ENCODE peak calls at places on chromosomes 1 and 21, in six cellular contexts. T is HCT116, F is PC-9, G is fibroblast of lung, Y is PC-3, J is astrocyte. N is an unnamed sample.

GRCh38 chr1:205767248-205767647 is 8.0 kb downstream of the RAB29 start:
- DNase-seq in J (no peak), F (no peak), Y (no peak), G (no peak), T (no peak), N (no peak)

GRCh38 chr21:33490991-33491372 is 534 bp downstream of the DNAJC28 start:
- DNase-seq in F (no peak), G (peak), J (peak), Y (no peak), T (peak), N (no peak)

GRCh38 chr1:119373465-119373864 is 4.9 kb downstream of the HAO2 start:
- DNase-seq in T (no peak), G (peak), F (no peak), J (peak), Y (peak), N (no peak)

GRCh38 chr1:214193691-214194090 is 87.3 kb upstream of the SMYD2 start:
- DNase-seq in J (no peak), T (no peak), G (no peak), Y (no peak), F (no peak), N (no peak)

GRCh38 chr1:183804382-183804781 is 538 bp upstream of the RGL1 start:
- DNase-seq in T (no peak), Y (no peak), G (no peak), F (peak), J (no peak), N (no peak)

GRCh38 chr1:185632659-185633428 is 101.3 kb upstream of the HMCN1 start:
- DNase-seq in G (peak), J (peak), Y (no peak), F (no peak), T (no peak), N (no peak)

GRCh38 chr1:40357625-40358024 is 15.9 kb upstream of the SMAP2 start:
- DNase-seq in F (no peak), G (no peak), Y (no peak), T (no peak), J (no peak), N (no peak)

GRCh38 chr1:36342426-36343185 is 19.2 kb upstream of the EVA1B start:
- DNase-seq in F (peak), G (peak), J (no peak), T (no peak), Y (peak), N (peak)

GRCh38 chr1:57517587-57518397 is 93.9 kb upstream of the DAB1 start:
- DNase-seq in G (no peak), T (no peak), F (no peak), J (no peak), Y (no peak), N (no peak)

GRCh38 chr1:199720496-199720895 is 307.0 kb upstream of the NR5A2 start:
- DNase-seq in Y (peak), F (no peak), J (no peak), T (no peak), G (no peak), N (no peak)

GRCh38 chr1:52203935-52204625 is 62.2 kb downstream of the ZFYVE9 start:
- DNase-seq in J (no peak), G (no peak), T (no peak), Y (no peak), F (no peak), N (no peak)

GRCh38 chr1:204873176-204873575 is 2.5 kb downstream of the NFASC start:
- DNase-seq in Y (no peak), T (no peak), F (no peak), G (no peak), J (no peak), N (no peak)

GRCh38 chr21:44958471-44959191 is 18.8 kb downstream of the SLX9 start:
- DNase-seq in T (no peak), Y (no peak), J (peak), G (peak), F (peak), N (peak)

GRCh38 chr1:115429242-115429641 is 91.2 kb upstream of the NGF start:
- DNase-seq in J (peak), T (peak), Y (peak), G (peak), F (no peak), N (no peak)

GRCh38 chr1:186985889-186986491 is 157.2 kb downstream of the PLA2G4A start:
- DNase-seq in Y (peak), F (peak), T (peak), J (peak), G (peak), N (no peak)

GRCh38 chr1:12654004-12654567 is 10.2 kb downstream of the AADACL4 start:
- DNase-seq in J (peak), F (no peak), Y (no peak), G (peak), T (no peak), N (peak)

GRCh38 chr1:230104395-230105244 is 37.6 kb downstream of the GALNT2 start:
- DNase-seq in T (peak), Y (peak), G (peak), F (peak), J (peak), N (peak)

GRCh38 chr1:245045087-245045881 is 109.5 kb upstream of the KIF26B start:
- DNase-seq in Y (peak), J (peak), F (no peak), G (peak), T (no peak), N (no peak)

GRCh38 chr1:215595231-215595630 is 28.1 kb downstream of the KCTD3 start:
- DNase-seq in T (peak), F (no peak), Y (peak), G (no peak), J (no peak), N (no peak)

GRCh38 chr21:45531393-45532215 is 10.6 kb downstream of the SLC19A1 start:
- DNase-seq in J (no peak), F (no peak), T (no peak), Y (no peak), G (no peak), N (no peak)

GRCh38 chr1:228014235-228014930 is 7.6 kb downstream of the WNT3A start:
- DNase-seq in T (no peak), Y (peak), J (peak), G (peak), F (no peak), N (peak)

GRCh38 chr1:32695098-32695904 is 7.3 kb downstream of the SYNC start:
- DNase-seq in J (peak), F (peak), Y (peak), T (no peak), G (peak), N (peak)

GRCh38 chr21:39676054-39676771 is 63.5 kb downstream of the B3GALT5 start:
- DNase-seq in T (no peak), G (peak), F (no peak), Y (peak), J (peak), N (no peak)

GRCh38 chr21:30044447-30045064 is 104.8 kb upstream of the GRIK1 start:
- DNase-seq in F (peak), Y (peak), T (no peak), J (no peak), G (peak), N (no peak)

GRCh38 chr1:244054247-244054923 is 3.3 kb downstream of the ZBTB18 start:
- DNase-seq in Y (no peak), T (no peak), J (no peak), G (no peak), F (no peak), N (no peak)

GRCh38 chr1:108708726-108709660 is 3.7 kb upstream of the FNDC7 start:
- DNase-seq in Y (peak), T (no peak), F (no peak), J (no peak), G (no peak), N (no peak)

GRCh38 chr1:222618880-222619321 is 1.0 kb downstream of the MIA3 start:
- DNase-seq in F (no peak), T (no peak), G (peak), Y (peak), J (peak), N (peak)

GRCh38 chr1:1198423-1199140 is 7.8 kb downstream of the TNFRSF18 start:
- DNase-seq in F (no peak), T (no peak), G (no peak), Y (no peak), J (no peak), N (peak)

GRCh38 chr1:159983681-159984080 is 29.6 kb upstream of the SLAMF9 start:
- DNase-seq in Y (no peak), J (no peak), G (no peak), T (no peak), F (no peak), N (no peak)

GRCh38 chr1:70945676-70946075 is 101.9 kb downstream of the PTGER3 start:
- DNase-seq in F (no peak), G (no peak), J (no peak), T (no peak), Y (no peak), N (no peak)

GRCh38 chr1:202561726-202562442 is 148.4 kb downstream of the SYT2 start:
- DNase-seq in Y (no peak), G (no peak), T (no peak), J (no peak), F (no peak), N (no peak)

GRCh38 chr21:45460011-45460565 is 55.1 kb downstream of the COL18A1 start:
- DNase-seq in Y (no peak), T (no peak), J (no peak), G (no peak), F (no peak), N (peak)

DNA sequence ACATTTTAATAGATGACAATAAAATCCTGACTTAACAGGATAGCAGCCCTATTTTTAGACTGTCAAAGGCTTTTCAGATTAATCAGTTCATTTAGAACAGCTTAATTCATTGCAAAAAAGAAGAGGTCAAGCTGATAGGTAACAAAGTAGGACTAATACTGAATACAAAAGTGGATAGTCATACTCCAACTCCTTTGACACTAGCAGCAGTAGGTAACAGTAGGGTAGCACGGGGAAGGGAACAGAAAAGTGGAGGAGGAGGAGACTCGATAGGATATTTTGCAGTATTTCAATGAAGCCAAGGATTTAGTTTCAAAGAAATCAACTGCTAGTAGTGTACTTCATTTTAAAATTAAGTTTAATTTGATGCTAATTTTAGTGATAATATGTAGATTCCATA is 51.1 kb downstream of the USP1 start:
- DNase-seq in Y (no peak), F (no peak), T (no peak), J (no peak), G (no peak), N (no peak)
- H3K4me2 ChIP-seq in Y (no peak), F (no peak), T (no peak), J (no peak), G (no peak), N (no peak)

GRCh38 chr1:155466617-155466972 is 96.0 kb downstream of the ASH1L start:
- DNase-seq in G (no peak), T (no peak), Y (no peak), J (no peak), F (no peak), N (no peak)
- H3K4me2 ChIP-seq in G (no peak), T (no peak), Y (no peak), J (peak), F (no peak), N (peak)

GRCh38 chr1:158310623-158311022 is 20.7 kb downstream of the CD1B start:
- DNase-seq in J (no peak), T (no peak), Y (no peak), G (no peak), F (no peak), N (no peak)

GRCh38 chr1:158311066-158311465 is 20.3 kb downstream of the CD1B start:
- DNase-seq in F (no peak), G (no peak), J (no peak), Y (no peak), T (no peak), N (no peak)
- H3K4me2 ChIP-seq in F (no peak), G (no peak), J (no peak), Y (no peak), T (no peak), N (no peak)

DNA sequence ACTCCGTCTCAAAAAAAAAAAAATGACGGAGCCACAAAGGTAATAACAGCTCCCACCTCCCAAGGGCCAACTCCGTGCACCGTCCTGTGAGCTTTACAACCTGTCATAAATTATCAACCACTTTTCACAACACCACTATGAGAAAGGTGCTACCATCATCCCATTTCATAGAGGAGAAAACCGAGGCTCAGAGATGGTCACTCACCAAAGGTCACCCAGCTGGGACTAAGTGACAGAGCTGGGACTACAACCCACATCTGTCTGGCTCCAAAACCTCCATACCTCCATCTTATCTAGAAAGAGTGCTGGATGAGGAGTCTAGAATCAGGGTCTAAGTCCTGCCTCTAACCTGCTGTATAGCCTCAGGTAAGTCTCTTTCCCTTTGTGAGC is 43.6 kb upstream of the ECE1 start:
- DNase-seq in J (no peak), Y (no peak), F (no peak), G (no peak), T (no peak), N (no peak)
- H3K4me2 ChIP-seq in J (peak), Y (peak), F (peak), G (peak), T (peak), N (peak)

DNA sequence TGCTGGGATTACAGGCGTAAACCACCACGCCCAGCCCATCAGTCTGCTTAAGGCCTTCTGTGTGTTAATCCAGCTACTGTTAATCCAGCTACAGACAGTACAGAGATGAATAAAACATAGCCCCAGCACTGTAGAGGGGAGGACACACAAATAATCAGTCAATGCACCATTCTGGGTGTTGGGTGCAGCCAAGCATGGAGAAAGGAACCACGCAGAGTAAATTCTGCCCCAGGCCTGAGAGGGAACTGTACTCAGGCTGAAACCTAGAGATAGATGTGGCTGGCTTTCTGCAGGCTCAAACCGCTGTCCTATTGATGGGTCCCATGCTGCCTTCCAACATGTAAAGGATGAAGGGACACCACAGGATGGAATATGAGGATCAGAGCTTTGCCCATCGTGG is 136.8 kb upstream of the IGSF21 start:
- DNase-seq in G (no peak), F (no peak), T (no peak), J (no peak), Y (no peak), N (no peak)
- H3K4me2 ChIP-seq in G (no peak), F (no peak), T (no peak), J (no peak), Y (no peak), N (no peak)

GRCh38 chr1:225825606-225826005 is 15.7 kb downstream of the EPHX1 start:
- DNase-seq in Y (no peak), T (no peak), J (no peak), F (no peak), G (no peak), N (peak)
- H3K4me2 ChIP-seq in Y (no peak), T (no peak), J (no peak), F (no peak), G (no peak), N (peak)

GRCh38 chr1:111147948-111148347 is 7.9 kb downstream of the CEPT1 start:
- DNase-seq in Y (no peak), G (no peak), F (no peak), T (no peak), J (no peak), N (no peak)

GRCh38 chr1:111151838-111152237 is 11.8 kb downstream of the CEPT1 start:
- DNase-seq in G (no peak), T (no peak), Y (no peak), J (no peak), F (no peak), N (no peak)

GRCh38 chr1:111145542-111145941 is 5.5 kb downstream of the CEPT1 start:
- DNase-seq in T (no peak), F (no peak), G (no peak), J (no peak), Y (no peak), N (no peak)

GRCh38 chr1:111145963-111146768 is 6.1 kb downstream of the CEPT1 start:
- DNase-seq in J (no peak), F (no peak), T (no peak), Y (no peak), G (no peak), N (no peak)

GRCh38 chr1:111148376-111148881 is 8.4 kb downstream of the CEPT1 start:
- DNase-seq in T (no peak), Y (no peak), G (no peak), F (no peak), J (no peak), N (no peak)
- H3K4me2 ChIP-seq in T (no peak), Y (no peak), G (no peak), F (no peak), J (no peak), N (no peak)

GRCh38 chr1:30191154-30191702 is 532.2 kb downstream of the MATN1 start:
- DNase-seq in Y (peak), T (peak), G (peak), F (no peak), J (peak), N (peak)
- H3K4me2 ChIP-seq in Y (peak), T (peak), G (no peak), F (no peak), J (no peak), N (no peak)